ENCODE peak calls at places on chromosome 14, in nine cellular contexts. Q is PC-9, T is PC-3, V is GM23338, D is hepatocyte, K is SK-N-SH, B is OCI-LY7, C is HCT116, N is Karpas-422. E is an unnamed sample. For H3K9me2, the result is how much of the 10 kb centered on the place peaks cover.

GRCh38 chr14:39266589-39266870 is 32.8 kb downstream of the MIA2 start:
- DNase-seq in Q (peak), T (no peak), V (no peak), D (peak), K (no peak), B (peak), C (no peak), N (peak), E (peak)

GRCh38 chr14:37147310-37147875 is 25.0 kb downstream of the SLC25A21 start:
- DNase-seq in Q (no peak), T (no peak), V (no peak), D (no peak), K (no peak), B (no peak), C (no peak), N (no peak), E (peak)

GRCh38 chr14:93655078-93655750 is 133.1 kb downstream of the PRIMA1 start:
- DNase-seq in Q (peak), T (peak), V (peak), D (peak), K (peak), B (peak), C (peak), N (peak), E (peak)

GRCh38 chr14:50407089-50407813 is 10.6 kb upstream of the CDKL1 start:
- DNase-seq in Q (no peak), T (no peak), V (no peak), D (peak), K (no peak), B (no peak), C (no peak), N (no peak), E (peak)

GRCh38 chr14:70838076-70838475 is 28.8 kb upstream of the MAP3K9 start:
- DNase-seq in Q (no peak), T (no peak), V (no peak), D (peak), K (no peak), B (no peak), C (no peak), N (no peak), E (no peak)

GRCh38 chr14:59944909-59945308 is 25.0 kb downstream of the LRRC9 start:
- DNase-seq in Q (no peak), T (no peak), V (no peak), D (no peak), K (no peak), B (no peak), C (no peak), N (peak), E (no peak)

GRCh38 chr14:26330982-26331381 is 266.9 kb downstream of the NOVA1 start:
- DNase-seq in Q (no peak), T (no peak), V (no peak), D (peak), K (no peak), B (no peak), C (no peak), N (no peak), E (no peak)

GRCh38 chr14:91869556-91869955 is 2.2 kb upstream of the TC2N start:
- DNase-seq in Q (no peak), T (no peak), V (no peak), D (no peak), K (no peak), B (no peak), C (no peak), N (no peak), E (no peak)

DNA sequence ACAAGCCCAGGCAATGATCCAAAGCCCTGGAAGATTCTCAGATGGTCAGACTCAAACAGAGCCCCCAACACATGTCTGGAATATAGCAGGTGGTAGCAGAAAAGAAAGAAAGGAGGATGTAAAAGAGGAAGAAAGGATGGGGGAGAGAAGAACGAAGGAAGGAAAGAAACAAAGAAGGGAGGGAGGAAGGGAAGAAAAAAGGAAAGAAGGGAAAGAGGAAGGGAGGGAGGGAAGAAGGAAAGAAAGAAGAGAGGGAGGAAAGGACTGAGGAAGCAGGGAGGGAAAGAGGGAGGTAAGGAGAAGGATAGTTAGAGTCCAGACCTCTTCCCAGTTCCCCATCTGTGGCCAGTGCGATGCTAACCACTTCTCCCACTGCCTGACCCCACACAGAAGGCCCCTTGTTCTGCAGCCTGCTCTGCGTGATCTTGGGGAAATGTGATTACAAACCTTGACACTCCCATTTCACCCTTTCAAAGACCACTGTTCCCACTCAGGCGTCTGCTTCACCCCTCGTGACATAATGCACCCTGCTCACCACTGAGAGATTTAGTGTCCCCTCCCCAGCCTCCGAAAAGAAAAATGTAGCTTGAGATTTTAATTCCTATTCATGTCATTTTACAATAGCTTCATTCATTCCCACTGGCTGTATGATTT is 357.9 kb downstream of the BCL11B start:
- DNase-seq in Q (no peak), T (no peak), V (no peak), D (no peak), K (no peak), B (no peak), C (no peak), N (no peak), E (no peak)
- H2AFZ ChIP-seq in Q (no peak), T (no peak), V (peak), D (no peak), K (no peak), B (no peak), C (no peak), N (no peak), E (no peak)

GRCh38 chr14:76217179-76217578 is 65.5 kb downstream of the GPATCH2L start:
- DNase-seq in Q (no peak), T (no peak), V (no peak), D (no peak), K (no peak), B (no peak), C (no peak), N (no peak), E (no peak)
- H3K9me2 ChIP-seq in Q (under half), T (under half), V (under half), D (under half), K (under half), B (under half), C (under half), N (under half), E (under half)

DNA sequence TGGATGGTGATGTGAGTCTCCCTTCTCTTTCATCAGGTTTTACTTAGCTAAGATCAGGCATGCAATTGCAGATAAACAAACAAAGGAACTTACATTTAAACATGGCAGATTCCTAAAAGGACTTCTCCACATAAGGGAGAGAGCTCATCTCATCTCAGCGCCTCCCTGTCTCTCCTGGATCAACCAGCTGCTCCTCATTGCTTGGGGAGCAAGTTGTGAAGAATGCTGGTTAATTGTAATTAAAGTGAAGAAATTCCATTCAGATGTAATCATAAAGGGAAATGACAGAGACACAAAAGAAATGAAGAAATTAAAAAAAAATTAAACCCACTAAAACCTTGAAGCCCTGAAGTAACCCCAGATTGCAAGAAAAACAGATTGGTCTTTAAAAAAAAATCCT is 104.4 kb upstream of the DIO2 start:
- DNase-seq in Q (no peak), T (no peak), V (peak), D (no peak), K (no peak), B (no peak), C (no peak), N (no peak), E (peak)
- H2AFZ ChIP-seq in Q (no peak), T (no peak), V (peak), D (no peak), K (peak), B (no peak), C (no peak), N (no peak), E (peak)

GRCh38 chr14:49218436-49219092 is 367.6 kb downstream of the RPS29 start:
- DNase-seq in Q (no peak), T (peak), V (no peak), D (no peak), K (no peak), B (no peak), C (no peak), N (no peak), E (peak)
- H3K9me2 ChIP-seq in Q (under half), T (under half), V (under half), D (under half), K (under half), B (under half), C (under half), N (under half), E (under half)

DNA sequence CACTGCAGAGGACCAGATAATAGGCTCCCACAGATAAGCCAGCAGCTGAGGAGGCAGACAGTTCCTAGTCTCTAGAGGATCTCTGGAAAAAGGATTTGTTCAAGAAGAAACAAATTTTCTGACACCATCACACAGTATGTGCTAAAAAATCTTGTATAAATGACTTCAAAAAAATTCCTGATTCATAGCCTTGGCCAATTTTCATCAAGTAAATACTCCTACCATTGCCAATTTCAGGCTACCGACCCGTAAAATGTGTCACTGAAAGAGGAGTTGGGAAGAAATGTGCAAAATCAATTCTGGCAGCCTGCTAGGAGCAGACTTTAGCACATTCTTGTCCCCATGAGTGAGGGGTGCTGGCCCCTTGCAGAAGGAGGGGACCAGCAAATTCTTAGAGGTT is 109.5 kb downstream of the TMEM30B start:
- DNase-seq in Q (no peak), T (no peak), V (no peak), D (no peak), K (no peak), B (no peak), C (no peak), N (no peak), E (peak)
- H2AFZ ChIP-seq in Q (no peak), T (no peak), V (peak), D (no peak), K (no peak), B (no peak), C (no peak), N (peak), E (no peak)

DNA sequence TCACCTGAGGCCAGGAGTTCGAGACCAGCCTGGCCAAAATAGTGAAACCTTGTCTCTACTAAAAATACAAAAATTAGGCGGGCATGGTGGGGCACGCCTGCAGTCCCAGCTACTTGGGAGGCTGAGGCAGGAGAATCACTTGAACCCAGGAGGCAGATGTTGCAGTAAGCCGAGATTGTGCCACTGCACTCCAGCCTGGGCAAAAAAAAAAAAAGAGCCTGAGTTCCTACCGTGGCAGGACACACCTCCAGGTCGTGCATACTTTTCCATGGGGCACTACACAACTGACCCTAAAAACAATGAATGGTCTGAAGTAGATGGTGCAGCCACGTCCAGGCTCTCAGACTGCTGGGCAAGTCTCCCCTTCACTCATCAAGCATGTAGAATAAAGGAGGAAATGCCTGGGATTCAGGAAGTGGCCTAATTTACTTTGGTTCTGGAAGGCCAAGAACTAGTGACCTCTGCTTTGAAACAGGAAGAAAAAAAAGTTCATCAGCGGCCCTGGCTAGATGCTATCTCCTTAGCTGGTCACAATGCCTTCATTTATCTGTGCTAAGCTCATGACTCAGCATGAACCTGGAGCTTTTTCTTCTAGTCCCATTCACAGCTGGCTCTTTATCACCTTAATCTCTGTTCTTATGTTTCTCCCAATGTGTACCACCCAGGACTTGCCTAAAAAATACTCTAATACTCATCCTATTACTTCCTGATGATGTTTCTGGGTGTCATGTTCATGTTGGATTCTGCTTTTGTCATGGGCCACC is 55.8 kb upstream of the OR6J1 start:
- DNase-seq in Q (peak), T (peak), V (no peak), D (no peak), K (no peak), B (no peak), C (no peak), N (no peak), E (no peak)
- H3K9me2 ChIP-seq in Q (under half), T (under half), V (under half), D (under half), K (under half), B (under half), C (under half), N (under half), E (under half)

GRCh38 chr14:73757876-73758391 is 43.8 kb upstream of the PNMA1 start:
- DNase-seq in Q (no peak), T (no peak), V (no peak), D (no peak), K (peak), B (no peak), C (no peak), N (no peak), E (peak)
- H2AFZ ChIP-seq in Q (no peak), T (no peak), V (no peak), D (no peak), K (no peak), B (no peak), C (no peak), N (no peak), E (no peak)

GRCh38 chr14:97248973-97249372 is 451.8 kb downstream of the VRK1 start:
- DNase-seq in Q (no peak), T (no peak), V (no peak), D (no peak), K (no peak), B (no peak), C (no peak), N (no peak), E (no peak)
- H3K9me2 ChIP-seq in Q (under half), T (under half), V (under half), D (under half), K (under half), B (under half), C (under half), N (under half), E (under half)

GRCh38 chr14:69574954-69575295 is 254 bp upstream of the CCDC177 start:
- DNase-seq in Q (no peak), T (no peak), V (no peak), D (no peak), K (no peak), B (no peak), C (no peak), N (no peak), E (no peak)
- H2AFZ ChIP-seq in Q (no peak), T (no peak), V (no peak), D (no peak), K (peak), B (no peak), C (peak), N (no peak), E (no peak)